ENCODE peak calls at places on chromosomes 13 and 19, in four cellular contexts. C is Panc1, N is K562, E is HepG2. S is an unnamed sample.

GRCh38 chr13:98240131-98240530 is 63.1 kb upstream of the RNF113B start:
- DNase-seq in E (no peak), C (no peak), N (no peak), S (no peak)

GRCh38 chr19:52140077-52140710 is 456 bp upstream of the ZNF616 start:
- DNase-seq in N (no peak), C (no peak), E (peak), S (no peak)

GRCh38 chr19:18322318-18322758 is 538 bp downstream of the LSM4 start:
- DNase-seq in C (no peak), E (peak), N (peak), S (no peak)

GRCh38 chr13:68927387-68928026 is 1180.1 kb upstream of the ATXN8OS start:
- DNase-seq in E (peak), N (no peak), C (peak), S (peak)

GRCh38 chr13:102642029-102642428 is 45.2 kb downstream of the TPP2 start:
- DNase-seq in C (no peak), N (no peak), E (no peak), S (no peak)

GRCh38 chr19:47663911-47664771 is 49.1 kb upstream of the EHD2 start:
- DNase-seq in N (peak), E (peak), C (no peak), S (no peak)

GRCh38 chr13:110330491-110331001 is 23.5 kb downstream of the COL4A2 start:
- DNase-seq in C (no peak), N (no peak), E (no peak), S (no peak)

GRCh38 chr13:49220035-49220855 is at the start of gene MLNR:
- DNase-seq in C (no peak), N (peak), E (peak), S (no peak)

GRCh38 chr19:55189424-55189823 is 9.3 kb upstream of the SYT5 start:
- DNase-seq in E (no peak), C (peak), N (no peak), S (peak)

GRCh38 chr19:28883241-28883693 is 329.7 kb downstream of the UQCRFS1 start:
- DNase-seq in C (no peak), E (no peak), N (no peak), S (no peak)

GRCh38 chr19:1107655-1108261 is 4.0 kb downstream of the GPX4 start:
- DNase-seq in N (no peak), C (no peak), E (no peak), S (no peak)

GRCh38 chr13:74570834-74571233 is 436.6 kb upstream of the KLF12 start:
- DNase-seq in C (no peak), E (no peak), N (no peak), S (peak)

GRCh38 chr13:78712866-78713265 is 53.9 kb upstream of the OBI1 start:
- DNase-seq in C (no peak), N (no peak), E (no peak), S (no peak)

GRCh38 chr13:93344048-93344447 is 117.4 kb downstream of the GPC6 start:
- DNase-seq in N (no peak), E (peak), C (no peak), S (no peak)

GRCh38 chr19:5036733-5037681 is 68.1 kb downstream of the KDM4B start:
- DNase-seq in N (no peak), C (no peak), E (no peak), S (no peak)

GRCh38 chr19:16338470-16339360 is 14.1 kb downstream of the KLF2 start:
- DNase-seq in C (no peak), E (peak), N (no peak), S (peak)

GRCh38 chr13:75352641-75353327 is 129.2 kb downstream of the TBC1D4 start:
- DNase-seq in C (no peak), E (no peak), N (no peak), S (no peak)

GRCh38 chr13:45446181-45446580 is 18.6 kb upstream of the COG3 start:
- DNase-seq in C (no peak), E (no peak), N (no peak), S (no peak)

GRCh38 chr13:97495678-97496077 is 61.7 kb downstream of the RAP2A start:
- DNase-seq in C (no peak), E (peak), N (no peak), S (no peak)

GRCh38 chr13:30409911-30410704 is 12.2 kb upstream of the UBE2L5 start:
- DNase-seq in N (no peak), C (no peak), E (no peak), S (no peak)

GRCh38 chr13:59230484-59231264 is 933.1 kb downstream of the DIAPH3 start:
- DNase-seq in E (no peak), C (no peak), N (no peak), S (no peak)

GRCh38 chr13:20566917-20567755 is at the start of gene IFT88:
- DNase-seq in C (no peak), E (peak), N (peak), S (peak)

GRCh38 chr13:106536244-106537034 is 977 bp upstream of the EFNB2 start:
- DNase-seq in C (peak), E (peak), N (peak), S (peak)

GRCh38 chr19:4547303-4548237 is 7.7 kb upstream of the LRG1 start:
- DNase-seq in N (no peak), E (no peak), C (no peak), S (no peak)

GRCh38 chr13:109400192-109400591 is 386.2 kb downstream of the IRS2 start:
- DNase-seq in N (no peak), E (no peak), C (no peak), S (no peak)

GRCh38 chr19:42420055-42420544 is 7.1 kb downstream of the LIPE start:
- DNase-seq in N (peak), C (no peak), E (peak), S (peak)

GRCh38 chr19:54462072-54462712 is 1.4 kb downstream of the LENG9 start:
- DNase-seq in C (no peak), E (no peak), N (no peak), S (no peak)

GRCh38 chr19:43997631-43998290 is 5.0 kb upstream of the ZNF230 start:
- DNase-seq in N (peak), C (no peak), E (no peak), S (no peak)

GRCh38 chr19:40717880-40718773 is 1.2 kb downstream of the ITPKC start:
- DNase-seq in N (no peak), E (peak), C (no peak), S (no peak)

GRCh38 chr13:44404261-44405139 is 30.9 kb downstream of the SERP2 start:
- DNase-seq in N (no peak), C (no peak), E (peak), S (no peak)

GRCh38 chr13:44406617-44407016 is 33.0 kb downstream of the SERP2 start:
- DNase-seq in C (no peak), N (no peak), E (no peak), S (no peak)

GRCh38 chr13:44401577-44401976 is 28.0 kb downstream of the SERP2 start:
- DNase-seq in N (no peak), C (no peak), E (no peak), S (no peak)

GRCh38 chr13:44403720-44404063 is 30.1 kb downstream of the SERP2 start:
- DNase-seq in C (no peak), E (no peak), N (no peak), S (no peak)

DNA sequence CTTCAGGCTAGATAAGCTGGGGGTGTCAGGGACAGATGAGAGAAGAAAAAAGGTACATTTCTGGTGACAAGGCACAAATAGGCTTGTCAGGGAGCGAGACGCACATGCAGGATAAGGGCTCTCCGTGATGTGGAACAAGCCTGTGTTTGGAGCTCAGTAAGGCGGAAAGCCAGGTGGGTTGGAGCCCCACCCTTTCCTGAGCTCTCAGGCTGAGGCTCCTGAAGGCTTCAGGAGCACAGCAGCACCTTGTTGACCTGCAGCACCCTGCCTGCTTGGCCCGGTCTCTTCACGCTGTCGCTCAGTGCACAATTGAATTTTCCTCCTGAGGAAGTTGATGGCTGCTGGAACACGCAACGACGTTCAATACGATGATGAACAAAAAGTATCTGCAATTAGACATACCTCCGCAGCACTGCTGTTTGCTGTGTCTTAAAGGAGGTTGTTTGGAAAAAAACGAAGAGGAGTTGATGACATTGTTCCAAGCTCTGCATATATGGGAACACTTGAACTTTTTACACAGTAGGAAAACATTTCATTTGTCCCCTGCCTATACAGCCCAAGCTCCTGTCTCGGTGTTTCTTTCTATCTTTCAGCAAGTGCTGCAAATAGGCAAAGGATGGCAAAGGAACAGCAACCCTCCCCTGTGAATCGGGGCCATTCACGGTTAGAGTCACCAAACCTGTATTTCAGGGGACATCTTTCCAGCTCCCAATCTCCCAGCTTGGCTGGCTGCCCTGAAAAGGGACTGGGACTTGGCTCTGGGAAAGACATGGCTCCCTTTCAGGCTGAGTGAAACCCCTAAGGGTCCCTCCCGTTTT is 29.5 kb downstream of the SERP2 start:
- DNase-seq in C (no peak), N (no peak), E (no peak), S (no peak)
- TF ChIP-seq SIN3A in C (no peak), N (no peak), E (no peak), S (no peak)

GRCh38 chr19:6064703-6065073 is 45.6 kb downstream of the RFX2 start:
- DNase-seq in E (no peak), N (no peak), C (no peak), S (no peak)

GRCh38 chr19:6064016-6064702 is 46.1 kb downstream of the RFX2 start:
- DNase-seq in N (no peak), E (no peak), C (no peak), S (no peak)

GRCh38 chr19:6067975-6068374 is 42.3 kb downstream of the RFX2 start:
- DNase-seq in E (no peak), C (no peak), N (no peak), S (no peak)

GRCh38 chr19:6066661-6067646 is 43.3 kb downstream of the RFX2 start:
- DNase-seq in N (peak), E (peak), C (no peak), S (no peak)

DNA sequence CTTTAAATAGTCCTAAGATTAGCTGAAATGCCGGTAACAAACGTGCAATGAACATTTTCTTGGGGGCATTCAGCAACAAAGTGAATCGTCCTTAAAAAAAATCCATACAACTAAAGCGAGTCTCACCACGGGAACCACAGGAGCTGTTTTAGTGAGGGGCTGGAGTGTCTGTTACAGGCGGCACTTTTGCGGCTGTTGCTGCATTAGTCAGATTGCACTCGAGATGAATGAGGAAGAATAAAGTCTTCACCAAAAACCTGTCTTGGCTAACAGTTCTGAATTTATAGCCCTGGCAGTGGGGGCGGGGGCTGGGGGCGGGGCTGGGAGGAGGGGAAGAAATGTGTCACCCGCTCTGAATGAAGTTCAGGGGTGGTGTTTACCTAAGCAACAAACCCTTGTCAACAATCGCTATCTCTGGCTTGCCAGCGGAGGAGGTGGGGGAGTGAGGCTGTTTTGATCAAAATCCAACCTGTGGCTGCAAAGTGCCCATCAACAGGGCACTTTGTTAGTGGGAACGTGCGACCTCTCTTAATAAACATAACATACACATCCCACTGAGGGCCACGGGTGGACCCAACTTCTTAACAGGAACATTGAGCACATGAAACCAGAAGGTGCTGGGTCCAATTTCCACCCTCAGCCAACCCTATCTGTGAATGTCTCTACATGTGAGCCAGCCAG is 44.5 kb downstream of the RFX2 start:
- DNase-seq in N (peak), C (no peak), E (peak), S (no peak)
- TF ChIP-seq TCF7L2 in N (no peak), C (no peak), E (no peak), S (no peak)

GRCh38 chr19:34128558-34129250 is 43.6 kb upstream of the LSM14A start:
- DNase-seq in E (no peak), C (no peak), N (no peak), S (no peak)
- TF ChIP-seq SIN3A in E (no peak), C (no peak), N (no peak), S (no peak)

GRCh38 chr13:27472441-27472840 is 22.1 kb upstream of the MTIF3 start:
- DNase-seq in C (no peak), E (no peak), N (no peak), S (no peak)
- TF ChIP-seq TCF7L2 in C (no peak), E (no peak), N (no peak), S (no peak)

DNA sequence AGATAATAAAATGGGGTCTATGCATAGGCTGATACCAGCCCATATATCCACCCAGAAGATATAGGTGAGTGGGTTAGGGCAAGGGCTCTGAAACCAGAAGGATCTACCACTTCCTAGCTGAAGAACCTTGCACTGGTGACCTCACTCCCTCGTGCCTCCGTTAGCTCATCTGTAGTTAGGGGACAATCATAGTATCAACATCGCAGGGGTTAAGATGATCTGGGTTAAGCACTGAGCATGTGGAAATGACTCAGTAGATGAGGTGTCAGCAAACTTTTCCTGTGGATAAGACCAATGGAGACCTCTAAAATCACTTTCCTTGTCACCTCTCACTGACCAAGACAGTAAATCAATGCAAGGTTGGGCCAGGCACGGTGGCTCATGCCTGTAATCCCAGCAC is 30.5 kb downstream of the TNFSF14 start:
- DNase-seq in C (peak), E (no peak), N (no peak), S (no peak)
- TF ChIP-seq SIN3A in C (no peak), E (no peak), N (no peak), S (no peak)

GRCh38 chr13:44307255-44307654 is 66.4 kb upstream of the SERP2 start:
- DNase-seq in C (no peak), E (no peak), N (no peak), S (peak)

GRCh38 chr13:44305845-44306244 is 67.8 kb upstream of the SERP2 start:
- DNase-seq in C (no peak), E (no peak), N (no peak), S (no peak)

GRCh38 chr13:44307844-44308243 is 65.8 kb upstream of the SERP2 start:
- DNase-seq in E (no peak), N (no peak), C (no peak), S (peak)

GRCh38 chr13:44305216-44305615 is 68.4 kb upstream of the SERP2 start:
- DNase-seq in C (no peak), E (no peak), N (no peak), S (peak)

GRCh38 chr13:44306401-44307192 is 67.0 kb upstream of the SERP2 start:
- DNase-seq in C (peak), E (no peak), N (no peak), S (peak)
- TF ChIP-seq TCF7L2 in C (no peak), E (no peak), N (no peak), S (peak)

GRCh38 chr13:43424386-43424785 is 362.4 kb downstream of the ENOX1 start:
- DNase-seq in N (no peak), C (no peak), E (no peak), S (no peak)

GRCh38 chr13:43428545-43429287 is 358.1 kb downstream of the ENOX1 start:
- DNase-seq in E (no peak), N (no peak), C (no peak), S (no peak)

GRCh38 chr13:43426355-43426754 is 360.4 kb downstream of the ENOX1 start:
- DNase-seq in N (no peak), C (no peak), E (no peak), S (no peak)

GRCh38 chr13:43422061-43422460 is 364.7 kb downstream of the ENOX1 start:
- DNase-seq in N (no peak), E (no peak), C (no peak), S (no peak)

DNA sequence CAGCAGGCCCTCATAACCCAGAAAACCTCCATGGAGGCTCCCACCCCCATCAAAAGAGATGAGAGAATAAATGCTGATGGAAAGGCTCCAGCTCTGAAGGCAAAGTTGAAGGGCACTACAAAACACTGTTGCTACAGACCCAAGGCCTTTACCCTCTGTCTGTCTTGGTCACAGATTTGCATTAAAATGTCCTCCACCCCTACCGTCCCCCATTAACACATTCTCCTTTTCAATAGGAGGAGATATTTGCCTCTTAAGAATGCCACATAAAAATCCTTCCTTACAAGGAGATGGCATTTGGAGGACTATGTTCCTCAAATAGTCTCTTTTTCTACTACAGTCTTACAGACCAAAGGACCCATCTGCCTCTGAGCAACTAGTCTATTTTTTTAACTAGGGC is 361.5 kb downstream of the ENOX1 start:
- DNase-seq in N (no peak), E (no peak), C (no peak), S (no peak)
- TF ChIP-seq SIN3A in N (no peak), E (no peak), C (no peak), S (no peak)

GRCh38 chr19:12567951-12568350 is 16.7 kb upstream of the ZNF564 start:
- DNase-seq in E (no peak), N (no peak), C (no peak), S (no peak)

GRCh38 chr19:12564016-12564664 is 12.9 kb upstream of the ZNF564 start:
- DNase-seq in N (peak), C (peak), E (peak), S (peak)
- TF ChIP-seq TCF7L2 in N (no peak), C (no peak), E (no peak), S (no peak)

DNA sequence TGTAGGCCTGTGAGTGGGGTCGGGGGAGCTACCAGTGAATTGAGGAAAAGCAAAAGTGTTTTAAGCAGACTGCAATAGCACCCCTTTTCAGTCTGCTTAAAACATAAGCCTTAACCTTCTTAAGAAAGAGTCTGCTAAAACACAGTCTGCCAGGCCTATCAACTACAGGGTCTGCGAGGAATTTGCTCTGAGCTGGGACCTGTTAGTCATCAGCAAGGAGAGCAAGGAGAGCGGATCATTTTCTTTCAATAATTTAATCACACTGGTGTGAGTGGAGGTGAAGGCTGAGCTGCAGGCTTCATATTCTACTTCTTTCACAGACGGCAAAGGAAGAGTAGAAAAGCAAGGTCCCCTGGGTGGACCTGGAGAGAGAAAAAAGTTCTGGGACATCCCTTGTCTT is 342.7 kb downstream of the ENOX1 start:
- DNase-seq in E (no peak), C (no peak), N (no peak), S (no peak)
- TF ChIP-seq SIN3A in E (no peak), C (no peak), N (no peak), S (no peak)

S was measured in HCT116.